ENCODE peak calls at places on chromosome 14, in six cellular contexts. E is endothelial cell, J is hepatic stellate cell, A is iris pigment epithelial cell, U is posterior vena cava, N is posterior cingulate gyrus. G is an unnamed sample.

GRCh38 chr14:96104469-96105057 is 65.4 kb downstream of the C14orf132 start:
- DNase-seq in A (peak; percentile 99), J (peak; percentile 97), E (no peak), U (peak; percentile 95), N (peak; percentile 60), G (no peak)

GRCh38 chr14:104792101-104792884 is 3.3 kb downstream of the AKT1 start:
- DNase-seq in N (no peak), A (no peak), J (no peak), U (no peak), E (no peak), G (no peak)

GRCh38 chr14:72700338-72701231 is 193.3 kb downstream of the DPF3 start:
- DNase-seq in E (no peak), A (no peak), U (no peak), J (no peak), N (no peak), G (no peak)

GRCh38 chr14:37597538-37598084 is 2.2 kb downstream of the TTC6 start:
- DNase-seq in U (no peak), N (peak; percentile 67), J (no peak), A (peak; percentile 27), E (peak; percentile 65), G (peak; percentile 80)

GRCh38 chr14:105056303-105056831 is 8.9 kb downstream of the GPR132 start:
- DNase-seq in J (no peak), N (peak; percentile 53), E (no peak), U (no peak), A (no peak), G (peak; percentile 48)

GRCh38 chr14:102516531-102517411 is 7.2 kb upstream of the ANKRD9 start:
- DNase-seq in U (no peak), E (peak; percentile 84), J (peak; percentile 79), N (peak; percentile 88), A (no peak), G (peak; percentile 91)

GRCh38 chr14:71720978-71721624 is 211.1 kb upstream of the RGS6 start:
- DNase-seq in U (no peak), J (peak; percentile 59), A (peak; percentile 91), E (peak; percentile 65), N (no peak), G (peak; percentile 63)

GRCh38 chr14:90368946-90369721 is 27.7 kb upstream of the CALM1 start:
- DNase-seq in A (no peak), J (peak; percentile 29), E (no peak), N (no peak), U (no peak), G (no peak)

GRCh38 chr14:98177551-98177950 is 1094.4 kb downstream of the BCL11B start:
- DNase-seq in E (no peak), N (no peak), J (no peak), U (no peak), A (no peak), G (no peak)

GRCh38 chr14:27623782-27624181 is 1025.9 kb upstream of the NOVA1 start:
- DNase-seq in A (no peak), N (no peak), U (no peak), J (no peak), E (no peak), G (no peak)

GRCh38 chr14:47541652-47542051 is 133.8 kb downstream of the MDGA2 start:
- DNase-seq in U (no peak), E (no peak), A (no peak), N (no peak), J (no peak), G (no peak)

GRCh38 chr14:61461808-61462275 is 140.5 kb downstream of the PRKCH start:
- DNase-seq in A (peak; percentile 82), J (peak; percentile 60), N (no peak), E (peak; percentile 56), U (no peak), G (no peak)

GRCh38 chr14:57068511-57068910 is 200.2 kb downstream of the EXOC5 start:
- DNase-seq in N (no peak), J (no peak), U (no peak), E (no peak), A (no peak), G (no peak)

GRCh38 chr14:102220031-102220430 is 80.3 kb downstream of the WDR20 start:
- DNase-seq in E (no peak), J (no peak), N (no peak), U (peak; percentile 38), A (no peak), G (no peak)

G was measured in ecto neural progenitor cell.